ENCODE peak calls at places on chromosomes 3 and 15, in nine cellular contexts. E is CD8-positive, alpha-beta memory T cell; U is right lobe of liver; B is fibroblast of villous mesenchyme; C is choroid plexus epithelial cell; Z is cardiac fibroblast; W is fibroblast of pulmonary artery; J is astrocyte of the cerebellum; F is aorta. D is an unnamed sample.

GRCh38 chr3:43879166-43879565 is 188.4 kb downstream of the ABHD5 start:
- DNase-seq in C (peak; percentile 55), J (no peak), E (no peak), B (no peak), Z (peak; percentile 12), W (peak; percentile 19), F (peak; percentile 16), U (no peak), D (no peak)

GRCh38 chr15:41494190-41494921 is 682 bp downstream of the ITPKA start:
- DNase-seq in F (peak; percentile 81), E (peak; percentile 59), B (no peak), C (no peak), Z (no peak), J (no peak), U (peak; percentile 64), W (no peak), D (no peak)

GRCh38 chr3:55686720-55687254 is 199.7 kb upstream of the WNT5A start:
- DNase-seq in W (no peak), E (no peak), Z (no peak), B (no peak), J (peak; percentile 57), C (peak; percentile 61), U (no peak), F (no peak), D (no peak)

GRCh38 chr15:33994005-33994615 is 25.8 kb downstream of the CHRM5 start:
- DNase-seq in J (no peak), F (no peak), W (peak; percentile 57), Z (peak; percentile 51), B (peak; percentile 43), U (no peak), E (no peak), C (peak; percentile 79), D (no peak)

GRCh38 chr3:15934389-15935195 is 136.8 kb upstream of the ANKRD28 start:
- DNase-seq in F (no peak), C (no peak), W (no peak), J (no peak), Z (no peak), B (no peak), U (no peak), E (no peak), D (no peak)

GRCh38 chr3:190120161-190121060 is at the start of gene P3H2:
- DNase-seq in U (peak; percentile 86), E (no peak), F (peak; percentile 93), Z (peak; percentile 95), C (peak; percentile 94), J (peak; percentile 79), B (peak; percentile 92), W (peak; percentile 92), D (peak; percentile 76)

GRCh38 chr3:140529096-140529495 is 148.8 kb upstream of the TRIM42 start:
- DNase-seq in Z (no peak), W (no peak), F (no peak), J (peak; percentile 92), U (no peak), C (peak; percentile 83), E (no peak), B (peak; percentile 47), D (peak; percentile 84)

GRCh38 chr3:184733181-184733580 is 21.3 kb upstream of the MAGEF1 start:
- DNase-seq in U (no peak), F (no peak), Z (no peak), C (no peak), J (no peak), W (no peak), E (no peak), B (no peak), D (no peak)

GRCh38 chr15:84778194-84778593 is 29.8 kb downstream of the ZNF592 start:
- DNase-seq in U (no peak), E (no peak), Z (no peak), B (no peak), C (no peak), J (no peak), W (no peak), F (peak; percentile 59), D (no peak)

GRCh38 chr15:72220678-72221077 is 10.3 kb downstream of the PKM start:
- DNase-seq in C (no peak), J (no peak), W (no peak), E (no peak), Z (no peak), F (no peak), B (no peak), U (no peak), D (no peak)

GRCh38 chr15:26095710-26096330 is 232.7 kb upstream of the ATP10A start:
- DNase-seq in B (no peak), W (no peak), J (no peak), F (no peak), Z (no peak), E (no peak), U (no peak), C (no peak), D (no peak)

GRCh38 chr3:187291512-187292132 is at the start of gene MASP1:
- DNase-seq in E (no peak), W (no peak), B (peak; percentile 73), U (peak; percentile 90), F (no peak), C (no peak), J (no peak), Z (peak; percentile 12), D (no peak)

GRCh38 chr3:59424268-59425010 is 374.6 kb upstream of the CFAP20DC start:
- DNase-seq in F (no peak), W (peak; percentile 55), J (peak; percentile 51), C (peak; percentile 95), B (peak; percentile 80), U (no peak), E (peak; percentile 64), Z (peak; percentile 64), D (peak; percentile 80)

GRCh38 chr15:59814409-59814808 is 125.3 kb upstream of the BNIP2 start:
- DNase-seq in E (peak; percentile 60), U (no peak), C (no peak), J (no peak), W (no peak), B (no peak), Z (no peak), F (no peak), D (no peak)

GRCh38 chr3:161215186-161215585 is 5.9 kb upstream of the NMD3 start:
- DNase-seq in Z (no peak), W (no peak), B (no peak), J (no peak), U (no peak), C (no peak), E (no peak), F (no peak), D (no peak)

DNA sequence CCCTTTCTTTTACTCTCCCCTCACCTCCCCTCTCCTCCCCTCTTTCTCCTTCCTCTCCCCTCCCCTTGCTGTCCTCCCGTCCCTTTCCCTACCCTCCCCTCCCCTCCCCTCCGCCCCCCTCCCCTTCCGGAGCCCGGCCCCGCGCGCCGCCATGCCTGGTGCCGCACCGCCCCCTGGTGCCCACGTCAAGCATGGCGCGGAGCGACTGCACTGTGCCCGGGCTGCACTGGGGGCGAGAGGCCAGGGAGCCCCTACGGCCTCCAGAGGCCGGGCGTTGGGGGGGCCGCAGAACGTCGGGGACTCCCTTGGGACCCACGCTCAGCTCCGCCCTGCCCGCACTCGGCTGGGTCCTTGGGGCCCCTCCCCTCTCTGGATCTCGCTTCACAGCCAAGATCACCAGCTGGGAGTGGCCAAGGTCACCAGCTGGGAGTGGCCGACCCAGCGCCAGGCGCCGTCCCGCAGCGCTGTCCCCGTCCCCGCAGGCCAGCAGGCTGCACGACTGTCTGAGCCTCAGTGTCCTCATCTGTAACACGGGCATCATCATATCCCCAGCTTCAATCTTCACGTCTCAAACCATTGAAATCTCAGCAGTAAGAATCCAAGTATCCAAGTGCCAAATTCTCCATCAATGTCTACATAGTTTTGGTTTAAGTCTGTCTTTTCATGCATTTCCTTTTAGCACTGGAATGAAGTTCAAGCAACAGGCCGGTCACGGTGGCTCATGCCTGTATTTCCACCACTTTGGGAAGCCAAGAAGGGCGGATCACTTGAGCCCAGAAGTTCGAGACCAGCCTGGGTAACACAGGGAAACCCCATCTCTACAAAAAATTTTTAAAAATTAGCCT is 42.5 kb downstream of the TPRA1 start:
- DNase-seq in J (peak; percentile 61), B (peak; percentile 52), C (peak; percentile 51), F (peak; percentile 93), E (peak; percentile 80), Z (peak; percentile 67), W (peak; percentile 48), U (peak; percentile 77), D (no peak)
- H3K4me3 ChIP-seq in J (peak overlapping the region; percentile 54), B (peak overlapping the region; percentile 68), C (peak overlapping the region; percentile 66), F (peak overlapping the region; percentile 11), E (peak overlapping the region; percentile 65), Z (peak overlapping the region; percentile 60), W (peak overlapping the region; percentile 56), U (peak overlapping the region; percentile 57), D (peak overlapping the region; percentile 59)

DNA sequence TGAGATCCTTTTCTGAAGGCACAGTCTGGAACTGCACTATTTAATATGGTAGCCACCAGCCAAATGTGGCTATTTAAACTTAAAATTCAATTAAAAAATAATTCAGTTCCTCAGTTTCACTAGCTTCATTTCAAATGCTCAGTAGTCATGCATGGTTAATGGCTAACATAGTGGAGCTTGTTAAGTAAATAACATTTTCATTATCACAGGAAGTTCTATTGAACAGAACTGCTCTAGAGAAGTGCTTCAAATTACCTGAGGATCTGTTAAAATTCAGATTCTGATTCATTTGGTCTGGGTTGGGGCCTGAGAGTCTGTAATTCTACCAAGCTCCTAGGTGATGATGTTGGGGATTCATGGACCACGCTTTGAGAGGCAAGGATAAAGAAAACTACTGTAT is 109.6 kb upstream of the THRB start:
- DNase-seq in E (no peak), U (no peak), J (no peak), W (no peak), C (no peak), B (no peak), F (no peak), Z (no peak), D (no peak)
- H3K4me3 ChIP-seq in E (no peak overlapping the region), U (no peak overlapping the region), J (no peak overlapping the region), W (no peak overlapping the region), C (no peak overlapping the region), B (no peak overlapping the region), F (no peak overlapping the region), Z (no peak overlapping the region), D (no peak overlapping the region)

GRCh38 chr3:9135930-9136525 is 113.4 kb downstream of the SRGAP3 start:
- DNase-seq in B (no peak), C (no peak), U (no peak), F (no peak), W (no peak), Z (no peak), E (no peak), J (no peak), D (no peak)
- H3K4me3 ChIP-seq in B (no peak overlapping the region), C (no peak overlapping the region), U (peak overlapping the region; percentile 27), F (peak overlapping the region; percentile 33), W (no peak overlapping the region), Z (no peak overlapping the region), E (no peak overlapping the region), J (peak overlapping the region; percentile 27), D (peak overlapping the region; percentile 16)

DNA sequence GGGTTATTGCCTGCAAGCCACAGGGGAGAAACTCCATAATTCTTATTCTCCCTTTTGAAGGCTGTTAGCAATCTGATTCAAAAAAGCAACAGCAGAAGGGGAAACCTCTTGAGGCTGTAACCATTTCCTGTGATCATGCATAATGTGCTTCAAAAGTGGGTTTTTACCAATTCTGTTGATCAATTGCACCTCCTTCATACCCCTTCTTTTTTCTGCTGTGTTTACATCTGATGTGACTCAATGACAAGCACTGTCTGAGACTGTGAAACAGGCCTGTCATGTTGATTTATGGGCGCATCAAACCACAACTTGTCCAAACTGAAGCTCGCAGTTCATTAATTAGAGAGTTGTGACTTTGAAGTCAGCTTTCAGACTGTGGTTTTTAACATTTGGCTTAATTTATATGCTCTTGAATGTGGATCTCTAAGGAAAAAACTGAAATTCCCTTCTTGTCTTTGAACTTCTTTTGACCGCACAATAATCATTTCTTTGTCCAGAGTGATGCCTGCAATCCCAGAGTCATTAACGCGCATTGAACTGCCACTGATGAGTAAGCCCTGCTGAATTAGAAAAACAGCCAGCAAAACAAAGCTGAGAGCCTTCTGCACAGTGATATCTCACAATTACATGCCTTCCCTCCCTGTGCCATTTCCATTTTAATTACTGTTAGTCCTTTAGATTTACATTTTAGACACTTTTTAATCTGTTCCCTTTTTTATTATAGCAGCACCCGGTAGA is 532.8 kb downstream of the FOXP1 start:
- DNase-seq in C (peak; percentile 54), F (no peak), B (peak; percentile 79), W (peak; percentile 50), J (peak; percentile 89), E (peak; percentile 50), U (no peak), Z (peak; percentile 71), D (no peak)
- H3K4me3 ChIP-seq in C (no peak overlapping the region), F (no peak overlapping the region), B (no peak overlapping the region), W (no peak overlapping the region), J (no peak overlapping the region), E (no peak overlapping the region), U (no peak overlapping the region), Z (no peak overlapping the region), D (no peak overlapping the region)

D was measured in skeletal muscle cell.